ENCODE peak calls at places on chromosomes 16 and 17, in six cellular contexts. L is foreskin fibroblast; H is cardiac fibroblast; C is tibial artery; S is activated CD8-positive, alpha-beta T cell treated with anti-CD3 and anti-CD28 coated beads for 36 hours; F is CD4-positive, alpha-beta T cell. A is an unnamed sample.

GRCh38 chr17:51617876-51618455 is 357.6 kb downstream of the UTP18 start:
- DNase-seq in L (no peak), H (no peak), C (no peak), S (no peak), F (no peak), A (no peak)

GRCh38 chr16:31333686-31334649 is 21.0 kb upstream of the ITGAX start:
- DNase-seq in L (peak), H (peak), C (no peak), S (peak), F (peak), A (no peak)

GRCh38 chr17:34095101-34095500 is 160.0 kb upstream of the CCL2 start:
- DNase-seq in L (no peak), H (no peak), C (no peak), S (no peak), F (no peak), A (no peak)

GRCh38 chr17:44236444-44236991 is 17.0 kb upstream of the UBTF start:
- DNase-seq in L (no peak), H (no peak), C (no peak), S (no peak), F (no peak), A (no peak)

GRCh38 chr17:66971730-66972441 is 7.4 kb downstream of the CACNG4 start:
- DNase-seq in L (no peak), H (no peak), C (no peak), S (no peak), F (no peak), A (no peak)

GRCh38 chr16:10941127-10941933 is 938 bp downstream of the DEXI start:
- DNase-seq in L (peak), H (no peak), C (no peak), S (no peak), F (no peak), A (no peak)

GRCh38 chr17:78806451-78806850 is 24.4 kb upstream of the CYTH1 start:
- DNase-seq in L (no peak), H (no peak), C (peak), S (peak), F (peak), A (no peak)

GRCh38 chr17:83196973-83197880 is 117.8 kb downstream of the METRNL start:
- DNase-seq in L (peak), H (no peak), C (peak), S (no peak), F (no peak), A (no peak)

GRCh38 chr16:23523321-23523720 is 13.0 kb upstream of the GGA2 start:
- DNase-seq in L (no peak), H (no peak), C (no peak), S (no peak), F (no peak), A (no peak)

GRCh38 chr16:80680839-80681238 is 123.6 kb downstream of the CDYL2 start:
- DNase-seq in L (no peak), H (no peak), C (no peak), S (no peak), F (no peak), A (no peak)

GRCh38 chr16:20385844-20386832 is 18.4 kb downstream of the PDILT start:
- DNase-seq in L (peak), H (peak), C (peak), S (peak), F (peak), A (no peak)

GRCh38 chr16:53085539-53086450 is 31.0 kb downstream of the CHD9 start:
- DNase-seq in L (peak), H (no peak), C (peak), S (no peak), F (no peak), A (no peak)

GRCh38 chr17:79205688-79206205 is 131.1 kb downstream of the ENGASE start:
- DNase-seq in L (no peak), H (no peak), C (no peak), S (no peak), F (no peak), A (no peak)

GRCh38 chr16:54505479-54506247 is 219.1 kb upstream of the IRX3 start:
- DNase-seq in L (peak), H (peak), C (no peak), S (no peak), F (no peak), A (no peak)

GRCh38 chr17:47318197-47318918 is 5.4 kb upstream of the EFCAB13 start:
- DNase-seq in L (no peak), H (no peak), C (no peak), S (no peak), F (no peak), A (no peak)

GRCh38 chr16:12752159-12752558 is 51.5 kb downstream of the CPPED1 start:
- DNase-seq in L (no peak), H (no peak), C (no peak), S (no peak), F (no peak), A (no peak)

GRCh38 chr16:49556252-49557069 is 182.9 kb downstream of the C16orf78 start:
- DNase-seq in L (peak), H (peak), C (no peak), S (no peak), F (no peak), A (no peak)

GRCh38 chr17:76735006-76735405 is 2.1 kb downstream of the SRSF2 start:
- DNase-seq in L (peak), H (peak), C (no peak), S (no peak), F (no peak), A (no peak)

GRCh38 chr16:2532494-2533141 is 1.4 kb upstream of the CEMP1 start:
- DNase-seq in L (peak), H (peak), C (peak), S (peak), F (peak), A (peak)

GRCh38 chr17:21177854-21178600 is 35.9 kb downstream of the TMEM11 start:
- DNase-seq in L (no peak), H (no peak), C (peak), S (no peak), F (no peak), A (peak)

DNA sequence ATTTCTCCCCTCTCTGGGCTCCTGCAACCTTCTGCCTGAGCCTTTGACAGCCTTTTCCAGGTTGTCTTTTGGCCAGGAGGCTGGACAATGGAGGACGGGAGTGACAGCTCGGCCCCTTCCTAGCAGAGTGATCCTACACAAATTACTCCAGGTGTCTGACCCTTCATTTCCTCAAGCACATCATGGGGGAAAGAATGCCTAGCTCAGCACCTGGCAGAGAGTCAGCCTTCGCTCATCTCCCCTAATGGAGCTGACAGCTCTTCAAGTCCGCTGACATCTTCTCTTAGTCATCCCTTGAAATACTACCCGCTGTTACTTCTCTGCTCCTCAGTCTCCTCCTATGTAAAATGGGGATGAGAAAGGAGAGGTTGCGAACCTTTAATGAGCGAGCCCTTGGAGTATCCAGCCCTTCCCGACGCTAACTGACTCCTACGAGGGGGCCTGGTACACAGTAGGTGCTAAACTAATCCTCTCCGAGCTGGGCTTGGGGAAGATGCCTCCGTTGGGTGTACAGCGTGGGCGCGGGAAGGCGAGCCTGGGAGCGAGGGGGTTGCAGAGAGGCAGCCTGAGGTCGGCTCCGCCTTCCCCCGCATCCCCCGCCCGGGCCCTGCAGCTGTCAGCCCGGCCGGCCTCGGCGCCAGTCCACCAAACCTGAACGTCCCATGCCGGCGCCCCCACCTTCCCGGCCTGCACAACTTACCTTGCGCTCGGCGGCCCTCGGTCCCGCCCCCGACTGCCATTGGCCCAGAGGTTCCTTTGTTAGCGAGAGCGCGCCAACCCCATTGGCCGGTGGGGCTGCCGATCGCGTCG is 481 bp upstream of the MPRIP start:
- DNase-seq in L (peak), H (peak), C (peak), S (peak), F (peak), A (peak)
- TF ChIP-seq CTCF in L (no peak), H (no peak), C (no peak), S (no peak), F (no peak), A (no peak)

DNA sequence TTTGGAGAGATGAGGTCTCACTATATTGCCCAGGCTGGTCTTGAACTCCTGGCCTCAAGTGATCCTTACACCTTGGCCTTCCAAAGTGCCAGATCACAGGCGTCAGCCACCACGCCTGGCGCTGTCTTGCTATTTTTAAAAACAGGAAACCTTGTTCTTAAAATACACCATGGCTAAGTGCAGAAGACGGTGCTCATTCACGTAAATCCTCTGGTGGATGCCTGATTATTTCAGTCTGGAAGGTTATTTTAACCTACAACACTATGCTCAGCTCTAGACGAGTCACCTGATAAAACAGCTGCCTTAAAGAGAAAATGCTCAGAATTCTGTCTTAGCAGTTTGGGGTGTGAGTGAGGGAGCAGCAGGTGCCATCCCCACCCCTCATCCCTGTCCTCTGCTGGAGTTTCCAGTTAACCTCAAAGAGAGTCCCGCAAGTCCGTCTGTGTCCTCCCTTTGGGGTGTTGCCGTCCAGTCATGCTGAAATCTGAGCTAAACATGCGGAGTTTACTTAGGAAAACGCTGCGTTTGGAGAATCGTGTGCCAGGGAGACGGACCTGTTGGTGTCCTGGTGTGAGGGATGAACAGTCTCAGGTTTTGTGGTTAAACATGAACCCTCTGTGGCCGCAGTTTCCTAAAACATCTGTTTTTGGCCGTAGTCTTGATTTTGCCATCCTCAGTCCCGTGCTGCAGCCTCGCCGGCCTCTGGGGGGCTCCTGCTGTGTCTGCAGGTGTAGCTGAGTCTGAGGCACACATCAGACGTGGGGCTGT is 17.1 kb downstream of the SPG7 start:
- DNase-seq in L (no peak), H (no peak), C (no peak), S (no peak), F (no peak), A (no peak)
- TF ChIP-seq CTCF in L (no peak), H (no peak), C (no peak), S (no peak), F (no peak), A (no peak)

GRCh38 chr17:60586288-60586974 is 13.6 kb upstream of the PPM1D start:
- DNase-seq in L (peak), H (peak), C (no peak), S (no peak), F (no peak), A (no peak)
- TF ChIP-seq CTCF in L (peak), H (peak), C (no peak), S (no peak), F (no peak), A (no peak)

GRCh38 chr17:29196784-29197515 is 16.8 kb upstream of the MYO18A start:
- DNase-seq in L (no peak), H (no peak), C (no peak), S (no peak), F (no peak), A (no peak)
- TF ChIP-seq CTCF in L (no peak), H (peak), C (no peak), S (no peak), F (no peak), A (no peak)

GRCh38 chr16:55657616-55658015 is 1.8 kb downstream of the SLC6A2 start:
- DNase-seq in L (no peak), H (no peak), C (no peak), S (no peak), F (no peak), A (no peak)
- TF ChIP-seq CTCF in L (no peak), H (no peak), C (no peak), S (no peak), F (no peak), A (no peak)

A was measured in coronary artery.